ENCODE peak calls at places on chromosomes 1 and 21, in six cellular contexts. I, V, L, A, Z and N are unnamed samples.

GRCh38 chr1:106037526-106037925 is 1018.9 kb upstream of the PRMT6 start:
- DNase-seq in I (no peak), V (no peak), L (no peak), A (no peak), Z (no peak), N (no peak)

GRCh38 chr1:54229281-54229891 is 29.4 kb downstream of the MRPL37 start:
- DNase-seq in I (peak; percentile 53), V (no peak), L (peak; percentile 73), A (no peak), Z (no peak), N (no peak)

GRCh38 chr1:24540906-24541710 is 14.8 kb upstream of the NCMAP start:
- DNase-seq in I (peak; percentile 72), V (peak; percentile 48), L (peak; percentile 80), A (no peak), Z (no peak), N (no peak)

GRCh38 chr1:61244114-61244513 is 161.8 kb downstream of the NFIA start:
- DNase-seq in I (peak; percentile 91), V (no peak), L (peak; percentile 39), A (no peak), Z (no peak), N (no peak)

GRCh38 chr1:90763930-90764329 is 46.8 kb upstream of the BARHL2 start:
- DNase-seq in I (no peak), V (no peak), L (no peak), A (no peak), Z (no peak), N (no peak)

GRCh38 chr1:230772457-230773395 is 25.5 kb downstream of the CAPN9 start:
- DNase-seq in I (peak; percentile 68), V (no peak), L (peak; percentile 64), A (no peak), Z (no peak), N (no peak)

GRCh38 chr1:113871597-113872113 is at the start of gene PTPN22:
- DNase-seq in I (peak; percentile 77), V (peak; percentile 35), L (peak; percentile 81), A (no peak), Z (peak; percentile 49), N (no peak)

GRCh38 chr1:247530785-247531184 is 5.5 kb downstream of the OR2C3 start:
- DNase-seq in I (no peak), V (no peak), L (no peak), A (no peak), Z (no peak), N (no peak)

GRCh38 chr1:12034381-12034801 is 15.1 kb downstream of the MIIP start:
- DNase-seq in I (peak; percentile 66), V (no peak), L (peak; percentile 27), A (no peak), Z (no peak), N (no peak)

GRCh38 chr1:31063636-31064035 is 1.9 kb downstream of the PUM1 start:
- DNase-seq in I (no peak), V (no peak), L (no peak), A (no peak), Z (no peak), N (no peak)

GRCh38 chr21:33028759-33029511 is 3.2 kb downstream of the OLIG2 start:
- DNase-seq in I (no peak), V (no peak), L (peak; percentile 33), A (no peak), Z (no peak), N (no peak)

GRCh38 chr1:20426371-20426770 is 59.6 kb downstream of the CAMK2N1 start:
- DNase-seq in I (no peak), V (no peak), L (no peak), A (no peak), Z (no peak), N (no peak)

GRCh38 chr1:94096797-94097549 is 24.0 kb downstream of the ABCA4 start:
- DNase-seq in I (peak; percentile 44), V (no peak), L (peak; percentile 71), A (no peak), Z (no peak), N (no peak)

GRCh38 chr1:2966435-2966834 is 54.8 kb upstream of the ACTRT2 start:
- DNase-seq in I (no peak), V (no peak), L (no peak), A (no peak), Z (no peak), N (no peak)

GRCh38 chr1:24438423-24438901 is 22.9 kb downstream of the NIPAL3 start:
- DNase-seq in I (peak; percentile 57), V (no peak), L (peak; percentile 53), A (no peak), Z (no peak), N (no peak)

GRCh38 chr1:36248250-36248894 is 24.1 kb downstream of the THRAP3 start:
- DNase-seq in I (peak; percentile 94), V (peak; percentile 72), L (peak; percentile 92), A (no peak), Z (peak; percentile 62), N (no peak)

GRCh38 chr1:111737216-111738132 is 1.7 kb downstream of the INKA2 start:
- DNase-seq in I (no peak), V (no peak), L (no peak), A (no peak), Z (no peak), N (no peak)

GRCh38 chr1:212665241-212666115 is 34.2 kb downstream of the BATF3 start:
- DNase-seq in I (peak; percentile 62), V (no peak), L (peak; percentile 90), A (peak; percentile 96), Z (peak; percentile 37), N (peak; percentile 93)

GRCh38 chr1:151854658-151855057 is 1.1 kb upstream of the THEM5 start:
- DNase-seq in I (no peak), V (no peak), L (no peak), A (no peak), Z (no peak), N (no peak)

GRCh38 chr1:9596419-9597123 is 7.9 kb downstream of the TMEM201 start:
- DNase-seq in I (no peak), V (no peak), L (no peak), A (no peak), Z (no peak), N (no peak)

GRCh38 chr1:12469493-12469892 is 148.5 kb downstream of the DHRS3 start:
- DNase-seq in I (no peak), V (no peak), L (no peak), A (no peak), Z (no peak), N (no peak)

GRCh38 chr1:234729566-234729965 is 119.6 kb upstream of the IRF2BP2 start:
- DNase-seq in I (no peak), V (no peak), L (peak; percentile 36), A (no peak), Z (no peak), N (no peak)

GRCh38 chr1:234728740-234729139 is 118.8 kb upstream of the IRF2BP2 start:
- DNase-seq in I (no peak), V (no peak), L (no peak), A (no peak), Z (no peak), N (no peak)

GRCh38 chr1:234725177-234726132 is 115.5 kb upstream of the IRF2BP2 start:
- DNase-seq in I (no peak), V (no peak), L (peak; percentile 43), A (no peak), Z (peak; percentile 76), N (no peak)

GRCh38 chr1:234726359-234726836 is 116.4 kb upstream of the IRF2BP2 start:
- DNase-seq in I (no peak), V (no peak), L (no peak), A (no peak), Z (no peak), N (peak; percentile 91)

DNA sequence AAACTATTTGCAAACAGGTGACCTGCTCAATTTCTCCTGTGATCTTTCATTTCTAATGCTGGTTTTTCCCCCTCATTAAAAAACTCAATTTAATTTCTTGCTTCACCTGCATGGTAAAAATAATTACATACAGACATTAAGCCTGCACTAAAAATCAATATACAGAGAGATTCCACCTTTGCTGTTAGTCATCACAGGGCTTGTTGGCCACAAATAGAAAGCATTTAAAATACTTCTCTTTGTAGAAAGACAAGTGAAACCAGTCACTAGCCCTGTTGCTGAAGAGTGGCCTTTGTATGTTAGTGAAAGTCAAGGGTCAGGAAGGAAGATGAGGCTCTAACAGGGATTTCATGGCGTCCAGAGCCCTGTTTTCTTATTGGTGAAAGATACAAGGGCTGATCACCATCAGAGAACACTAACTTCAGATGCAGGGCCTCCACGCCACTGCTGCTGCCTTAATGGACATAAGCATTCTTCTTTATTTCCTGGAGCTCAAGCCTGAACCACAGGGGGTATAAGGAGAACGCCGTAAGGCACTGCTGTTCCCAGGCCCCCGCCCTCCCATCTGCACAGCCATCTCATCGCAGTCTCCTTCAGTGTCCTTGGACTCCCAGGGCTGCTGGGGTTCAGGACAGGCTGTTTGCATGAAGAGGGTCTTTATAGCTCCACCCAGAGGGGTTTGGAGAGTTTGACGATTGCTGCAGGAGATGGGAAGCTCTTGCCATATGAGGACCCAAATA is 117.2 kb upstream of the IRF2BP2 start:
- DNase-seq in I (no peak), V (no peak), L (no peak), A (no peak), Z (no peak), N (no peak)
- TF ChIP-seq CTCF in I (no peak), V (no peak), L (no peak), A (no peak), Z (no peak), N (no peak)

GRCh38 chr1:181497870-181498269 is 14.6 kb downstream of the CACNA1E start:
- DNase-seq in I (no peak), V (no peak), L (no peak), A (no peak), Z (no peak), N (no peak)
- TF ChIP-seq CTCF in I (no peak), V (no peak), L (no peak), A (no peak), Z (no peak), N (no peak)

DNA sequence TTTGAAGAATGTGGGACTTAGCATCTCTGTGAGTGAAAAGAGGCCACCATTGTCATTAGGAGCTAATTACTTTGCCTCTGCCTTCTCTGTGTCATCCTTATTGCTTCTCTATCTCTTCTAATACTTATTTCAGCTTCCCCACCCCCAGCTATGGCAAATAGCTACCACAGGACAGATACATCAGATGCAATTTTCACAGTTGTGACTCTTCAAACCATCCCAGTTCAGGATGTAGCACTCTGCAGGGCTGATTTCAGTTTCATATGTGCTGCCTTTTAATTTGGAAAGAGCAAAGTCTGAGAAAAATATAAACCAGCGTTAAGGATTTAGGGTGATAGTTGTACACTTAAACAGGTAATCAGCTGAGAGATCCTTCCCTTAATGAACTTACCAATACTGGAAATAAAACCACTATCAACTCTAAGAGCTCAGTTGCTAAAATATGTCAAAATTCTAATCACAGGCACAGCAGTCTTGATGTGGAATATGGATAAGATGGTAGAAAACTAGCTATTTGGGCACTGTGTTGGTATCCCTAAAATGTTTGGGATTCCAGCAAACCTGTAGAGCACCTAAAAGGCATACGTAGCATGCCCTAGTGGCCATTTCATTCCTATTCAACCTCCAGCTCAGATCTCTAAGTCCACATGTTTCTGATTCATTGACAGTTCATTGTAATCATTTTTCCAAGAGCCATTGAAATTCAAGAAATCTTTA is 148.4 kb downstream of the SYT2 start:
- DNase-seq in I (no peak), V (no peak), L (no peak), A (no peak), Z (no peak), N (no peak)
- TF ChIP-seq CTCF in I (peak; percentile 38), V (peak; percentile 29), L (no peak), A (no peak), Z (no peak), N (no peak)

DNA sequence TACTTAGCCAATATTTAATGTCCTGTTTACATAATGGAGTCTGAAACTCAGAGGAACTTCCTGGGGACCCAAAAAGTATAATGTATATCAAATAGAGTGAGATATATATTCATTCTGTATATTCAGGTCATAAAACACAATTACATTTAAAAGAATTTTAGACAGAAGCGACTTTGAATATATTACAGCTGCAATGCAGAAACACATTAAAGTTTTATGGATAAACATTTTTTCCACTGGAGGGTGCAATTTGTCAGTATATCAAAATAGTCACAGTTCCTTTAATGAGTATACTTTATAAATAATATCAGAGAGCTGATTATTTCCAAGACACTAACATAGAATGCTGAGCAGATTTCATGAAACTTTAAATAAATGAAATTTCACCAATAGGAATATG is 43.9 kb upstream of the CRB1 start:
- DNase-seq in I (no peak), V (no peak), L (peak; percentile 20), A (no peak), Z (no peak), N (no peak)
- TF ChIP-seq CTCF in I (peak; percentile 17), V (no peak), L (peak; percentile 18), A (no peak), Z (no peak), N (peak; percentile 48)